ENCODE peak calls at places on chromosome X, in seven cellular contexts. A is HepG2, K is HCT116, O is SK-N-SH, F is K562, N is H1, M is GM12878. P is an unnamed sample.

GRCh38 chrX:123728001-123728400 is 4.9 kb downstream of the THOC2 start:
- DNase-seq in A (no peak), K (no peak), O (no peak), F (no peak), N (no peak), M (no peak), P (no peak)

GRCh38 chrX:55522577-55523254 is 33.1 kb upstream of the USP51 start:
- DNase-seq in A (no peak), K (no peak), O (no peak), F (no peak), N (no peak), M (no peak), P (no peak)

GRCh38 chrX:16368696-16369095 is 201.4 kb downstream of the MAGEB17 start:
- DNase-seq in A (no peak), K (no peak), O (no peak), F (no peak), N (no peak), M (no peak), P (no peak)

GRCh38 chrX:10189317-10190268 is 32.8 kb downstream of the CLCN4 start:
- DNase-seq in A (peak), K (peak), O (peak), F (peak), N (no peak), M (no peak), P (peak)

GRCh38 chrX:87518504-87518903 is 902 bp downstream of the KLHL4 start:
- DNase-seq in A (no peak), K (no peak), O (no peak), F (no peak), N (no peak), M (no peak), P (no peak)

GRCh38 chrX:19924285-19924684 is 36.9 kb upstream of the SH3KBP1 start:
- DNase-seq in A (no peak), K (no peak), O (no peak), F (no peak), N (no peak), M (no peak), P (no peak)

GRCh38 chrX:70769659-70770232 is 138.8 kb downstream of the TEX11 start:
- DNase-seq in A (no peak), K (no peak), O (peak), F (no peak), N (no peak), M (no peak), P (no peak)

GRCh38 chrX:118177708-118178107 is 61.1 kb upstream of the KLHL13 start:
- DNase-seq in A (no peak), K (no peak), O (no peak), F (no peak), N (no peak), M (no peak), P (no peak)

GRCh38 chrX:21926527-21927278 is 13.8 kb upstream of the SMS start:
- DNase-seq in A (peak), K (peak), O (no peak), F (peak), N (no peak), M (no peak), P (no peak)

GRCh38 chrX:68837119-68837518 is 8.3 kb downstream of the EFNB1 start:
- DNase-seq in A (no peak), K (no peak), O (no peak), F (no peak), N (no peak), M (no peak), P (no peak)

GRCh38 chrX:126552313-126553022 is at the start of gene DCAF12L1:
- DNase-seq in A (no peak), K (no peak), O (no peak), F (no peak), N (no peak), M (no peak), P (no peak)

GRCh38 chrX:123698979-123699378 is 33.9 kb downstream of the THOC2 start:
- DNase-seq in A (no peak), K (no peak), O (no peak), F (no peak), N (no peak), M (no peak), P (no peak)

GRCh38 chrX:52422884-52423283 is 54.1 kb downstream of the XAGE2 start:
- DNase-seq in A (no peak), K (no peak), O (no peak), F (no peak), N (no peak), M (no peak), P (no peak)

GRCh38 chrX:153669174-153669890 is 4.3 kb downstream of the PNCK start:
- DNase-seq in A (no peak), K (no peak), O (peak), F (peak), N (no peak), M (no peak), P (no peak)

GRCh38 chrX:154732421-154733071 is 18.3 kb downstream of the GAB3 start:
- DNase-seq in A (no peak), K (no peak), O (no peak), F (no peak), N (no peak), M (no peak), P (no peak)

GRCh38 chrX:10529344-10529743 is 91.0 kb downstream of the MID1 start:
- DNase-seq in A (no peak), K (no peak), O (no peak), F (no peak), N (no peak), M (no peak), P (no peak)

GRCh38 chrX:153708415-153708814 is 15.8 kb downstream of the BCAP31 start:
- DNase-seq in A (peak), K (no peak), O (peak), F (peak), N (no peak), M (no peak), P (no peak)

GRCh38 chrX:49282647-49283011 is 13.0 kb downstream of the PPP1R3F start:
- DNase-seq in A (no peak), K (peak), O (peak), F (peak), N (no peak), M (no peak), P (peak)

GRCh38 chrX:7586126-7586525 is 256.8 kb upstream of the VCX start:
- DNase-seq in A (peak), K (no peak), O (peak), F (no peak), N (no peak), M (no peak), P (peak)

GRCh38 chrX:136214551-136214950 is 36.6 kb downstream of the MAP7D3 start:
- DNase-seq in A (peak), K (no peak), O (no peak), F (no peak), N (no peak), M (no peak), P (peak)

GRCh38 chrX:117989512-117989911 is 127.1 kb downstream of the KLHL13 start:
- DNase-seq in A (no peak), K (no peak), O (no peak), F (no peak), N (no peak), M (no peak), P (no peak)

GRCh38 chrX:20547649-20548051 is 280.9 kb upstream of the RPS6KA3 start:
- DNase-seq in A (peak), K (no peak), O (no peak), F (no peak), N (no peak), M (no peak), P (no peak)

GRCh38 chrX:132292753-132293152 is 73.5 kb upstream of the RAP2C start:
- DNase-seq in A (peak), K (peak), O (peak), F (peak), N (no peak), M (peak), P (peak)

GRCh38 chrX:31038585-31039326 is 33.1 kb downstream of the FTHL17 start:
- DNase-seq in A (peak), K (no peak), O (peak), F (peak), N (no peak), M (no peak), P (peak)

GRCh38 chrX:118534716-118535493 is 39.3 kb downstream of the DOCK11 start:
- DNase-seq in A (no peak), K (no peak), O (no peak), F (no peak), N (no peak), M (no peak), P (no peak)

GRCh38 chrX:36480441-36480990 is 527.6 kb upstream of the FAM47C start:
- DNase-seq in A (no peak), K (no peak), O (no peak), F (no peak), N (no peak), M (no peak), P (no peak)

GRCh38 chrX:56726609-56727008 is 2.4 kb upstream of the NBDY start:
- DNase-seq in A (peak), K (no peak), O (peak), F (peak), N (no peak), M (no peak), P (peak)

GRCh38 chrX:115030635-115031034 is 13.2 kb upstream of the IL13RA2 start:
- DNase-seq in A (no peak), K (no peak), O (no peak), F (no peak), N (no peak), M (no peak), P (peak)

GRCh38 chrX:10533686-10534365 is 86.6 kb downstream of the MID1 start:
- DNase-seq in A (no peak), K (no peak), O (peak), F (no peak), N (no peak), M (no peak), P (no peak)

GRCh38 chrX:153727108-153727931 is 2.7 kb downstream of the ABCD1 start:
- DNase-seq in A (peak), K (no peak), O (no peak), F (no peak), N (no peak), M (no peak), P (peak)

GRCh38 chrX:33218819-33219218 is 7.5 kb upstream of the DMD start:
- DNase-seq in A (no peak), K (no peak), O (no peak), F (no peak), N (no peak), M (no peak), P (no peak)

GRCh38 chrX:139506318-139506717 is 24.2 kb upstream of the F9 start:
- DNase-seq in A (no peak), K (no peak), O (no peak), F (no peak), N (no peak), M (no peak), P (no peak)

GRCh38 chrX:43481601-43482000 is 174.5 kb upstream of the MAOA start:
- DNase-seq in A (no peak), K (no peak), O (no peak), F (peak), N (no peak), M (no peak), P (no peak)

GRCh38 chrX:26845051-26845450 is 618.1 kb downstream of the PPP4R3C start:
- DNase-seq in A (no peak), K (no peak), O (no peak), F (no peak), N (no peak), M (no peak), P (no peak)

GRCh38 chrX:46317158-46317557 is 228.1 kb downstream of the ZNF674 start:
- DNase-seq in A (no peak), K (peak), O (no peak), F (no peak), N (no peak), M (no peak), P (no peak)

DNA sequence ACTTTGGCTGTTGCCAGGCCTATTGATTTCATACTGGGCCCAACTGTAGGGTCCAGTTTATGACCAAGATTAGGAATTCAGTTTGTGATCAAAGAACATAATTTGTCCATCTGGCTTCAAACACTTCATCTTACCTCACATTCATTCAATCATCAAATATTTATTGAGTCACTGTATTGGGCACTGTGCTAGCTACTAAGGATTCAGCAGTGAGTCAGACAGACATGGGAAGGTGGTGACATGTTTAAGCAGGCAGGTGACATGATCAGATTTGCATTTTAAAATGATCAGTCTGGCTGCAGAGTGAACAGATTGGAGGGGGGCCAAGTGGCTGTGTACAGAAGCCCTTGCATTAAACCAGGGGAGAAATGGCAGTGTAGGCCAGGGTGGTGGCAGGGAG is 25.1 kb upstream of the APLN start:
- DNase-seq in A (no peak), K (no peak), O (no peak), F (no peak), N (no peak), M (no peak), P (no peak)
- TF ChIP-seq JUND in A (no peak), K (no peak), O (no peak), F (no peak), N (no peak), M (no peak), P (no peak)

GRCh38 chrX:149152941-149153340 is 352.2 kb downstream of the IDS start:
- DNase-seq in A (no peak), K (no peak), O (no peak), F (no peak), N (no peak), M (no peak), P (no peak)
- TF ChIP-seq JUND in A (no peak), K (no peak), O (no peak), F (no peak), N (no peak), M (no peak), P (no peak)

GRCh38 chrX:9135901-9136510 is 102.1 kb upstream of the FAM9B start:
- DNase-seq in A (no peak), K (no peak), O (no peak), F (no peak), N (no peak), M (no peak), P (no peak)
- TF ChIP-seq JUND in A (no peak), K (no peak), O (no peak), F (no peak), N (no peak), M (no peak), P (no peak)

DNA sequence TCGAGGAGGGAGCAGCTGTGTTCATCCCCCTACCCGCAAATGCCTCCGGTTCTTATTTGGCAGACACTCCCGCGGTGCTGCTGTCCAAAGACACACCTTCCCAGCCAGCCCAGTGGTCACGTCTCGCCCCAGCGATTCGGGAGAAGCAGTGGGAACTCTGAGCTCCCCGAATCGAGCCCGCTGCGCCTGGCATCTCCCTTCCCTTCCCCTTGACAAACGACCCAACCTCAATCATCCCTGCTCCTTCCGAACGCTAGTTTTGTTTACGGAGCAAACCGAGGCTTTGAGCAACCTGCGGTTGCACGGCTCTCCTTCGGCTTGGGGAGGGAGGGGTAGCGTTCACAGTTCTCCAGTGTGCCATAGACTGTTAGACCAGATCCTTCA is 299 bp upstream of the FRMPD4 start:
- DNase-seq in A (no peak), K (no peak), O (no peak), F (no peak), N (no peak), M (no peak), P (peak)
- TF ChIP-seq JUND in A (no peak), K (no peak), O (no peak), F (no peak), N (no peak), M (no peak), P (no peak)

DNA sequence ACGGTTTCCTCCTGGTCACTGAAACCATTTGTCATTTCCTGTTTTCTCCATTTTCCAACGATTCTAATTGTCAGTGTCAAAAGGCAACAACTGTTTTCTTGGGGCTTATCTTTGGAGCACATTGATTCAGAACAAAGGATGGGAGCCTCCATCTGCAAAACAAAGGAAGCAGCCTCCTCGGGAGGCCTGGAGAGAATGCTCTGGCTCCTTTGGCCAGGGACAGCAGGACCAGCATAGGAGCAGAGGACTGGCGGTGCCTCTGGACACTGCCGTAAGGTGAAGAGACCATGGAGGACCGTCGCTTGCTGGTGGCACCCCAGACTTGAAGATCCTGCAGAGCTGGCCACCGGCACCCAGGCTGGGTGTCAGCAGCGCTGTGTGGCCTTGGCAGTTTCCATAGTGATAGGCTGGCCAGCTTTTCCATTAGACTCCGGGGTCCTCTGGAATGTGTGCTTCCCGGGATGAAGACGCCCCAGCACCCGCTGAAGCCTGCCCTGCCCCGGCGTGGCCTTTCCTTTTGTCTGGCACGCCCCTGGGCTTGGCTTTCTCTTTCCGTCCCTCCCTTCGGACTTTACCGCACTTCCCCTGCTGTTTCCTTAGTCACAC is 61.1 kb upstream of the MTM1 start:
- DNase-seq in A (no peak), K (no peak), O (no peak), F (no peak), N (no peak), M (no peak), P (no peak)
- TF ChIP-seq JUND in A (no peak), K (no peak), O (no peak), F (no peak), N (no peak), M (no peak), P (no peak)

GRCh38 chrX:110000854-110001701 is 1.8 kb upstream of the TMEM164 start:
- DNase-seq in A (no peak), K (no peak), O (no peak), F (no peak), N (no peak), M (no peak), P (no peak)
- TF ChIP-seq JUND in A (no peak), K (no peak), O (no peak), F (no peak), N (no peak), M (no peak), P (no peak)

DNA sequence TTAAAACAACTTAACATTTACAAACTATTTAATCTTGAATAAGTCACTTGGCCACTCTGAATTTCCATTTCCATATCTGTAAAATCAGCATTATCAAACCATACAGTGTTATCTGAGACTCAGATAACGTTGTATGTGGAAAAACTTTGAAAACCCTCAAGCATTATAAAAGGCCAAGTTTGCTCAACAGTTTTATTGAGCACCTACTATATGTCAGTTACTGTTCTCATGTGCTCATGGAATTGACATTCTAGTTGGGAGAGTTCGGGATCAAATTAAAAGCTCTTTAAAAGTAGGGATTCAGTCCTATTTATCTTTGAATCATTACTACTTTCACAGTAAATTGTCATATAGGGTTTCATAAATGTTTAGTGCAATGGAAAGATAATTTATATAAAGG is 97.9 kb downstream of the FRMPD4 start:
- DNase-seq in A (no peak), K (no peak), O (no peak), F (no peak), N (no peak), M (no peak), P (no peak)
- TF ChIP-seq JUND in A (no peak), K (no peak), O (no peak), F (no peak), N (no peak), M (no peak), P (no peak)

GRCh38 chrX:2432298-2432863 is 68.4 kb downstream of the DHRSX start:
- DNase-seq in A (no peak), K (no peak), O (no peak), F (no peak), N (no peak), M (no peak), P (no peak)
- TF ChIP-seq JUND in A (no peak), K (no peak), O (no peak), F (no peak), N (no peak), M (no peak), P (no peak)

P was measured in T47D.